ENCODE peak calls at places on chromosomes 13 and 19, in five cellular contexts. X, N, G, Q and P are unnamed samples.

GRCh38 chr13:44106231-44107152 is 226.8 kb downstream of the LACC1 start:
- DNase-seq in X (no peak), N (no peak), G (no peak), Q (no peak), P (no peak)

GRCh38 chr19:29881386-29881785 is 60.7 kb upstream of the URI1 start:
- DNase-seq in X (peak; percentile 14), N (no peak), G (peak; percentile 34), Q (no peak), P (no peak)

GRCh38 chr19:4678881-4679379 is 8.8 kb upstream of the MYDGF start:
- DNase-seq in X (peak; percentile 5), N (no peak), G (peak; percentile 31), Q (no peak), P (no peak)

GRCh38 chr13:94617389-94618000 is 15.8 kb downstream of the GPR180 start:
- DNase-seq in X (no peak), N (no peak), G (peak; percentile 49), Q (no peak), P (no peak)

GRCh38 chr19:41323023-41323422 is 13.1 kb downstream of the CCDC97 start:
- DNase-seq in X (peak; percentile 72), N (no peak), G (no peak), Q (no peak), P (no peak)

GRCh38 chr19:5129691-5130090 is 160.8 kb downstream of the KDM4B start:
- DNase-seq in X (no peak), N (no peak), G (no peak), Q (no peak), P (no peak)

GRCh38 chr19:3053218-3053621 is 9.1 kb downstream of the TLE5 start:
- DNase-seq in X (no peak), N (no peak), G (no peak), Q (no peak), P (no peak)

GRCh38 chr19:9793051-9793591 is 24.6 kb upstream of the ZNF846 start:
- DNase-seq in X (peak; percentile 45), N (peak; percentile 95), G (peak; percentile 26), Q (peak; percentile 48), P (no peak)

GRCh38 chr13:74036373-74036772 is 97.8 kb downstream of the KLF12 start:
- DNase-seq in X (no peak), N (no peak), G (peak; percentile 87), Q (no peak), P (no peak)

GRCh38 chr13:60227168-60227567 is 63.4 kb upstream of the DIAPH3 start:
- DNase-seq in X (no peak), N (no peak), G (no peak), Q (no peak), P (no peak)

GRCh38 chr13:25898991-25899390 is 152.8 kb downstream of the SHISA2 start:
- DNase-seq in X (no peak), N (no peak), G (no peak), Q (no peak), P (no peak)

GRCh38 chr13:109204252-109204651 is 574.8 kb downstream of the MYO16 start:
- DNase-seq in X (no peak), N (no peak), G (no peak), Q (no peak), P (no peak)

GRCh38 chr19:17086129-17086528 is 10.6 kb downstream of the MYO9B start:
- DNase-seq in X (no peak), N (no peak), G (no peak), Q (no peak), P (no peak)

GRCh38 chr19:48122421-48122820 is 11.8 kb upstream of the PLA2G4C start:
- DNase-seq in X (no peak), N (no peak), G (no peak), Q (no peak), P (no peak)

GRCh38 chr13:46160474-46161066 is 21.4 kb downstream of the LCP1 start:
- DNase-seq in X (peak; percentile 18), N (no peak), G (peak; percentile 57), Q (no peak), P (peak; percentile 57)

GRCh38 chr13:107284168-107284567 is 716.2 kb upstream of the ARGLU1 start:
- DNase-seq in X (no peak), N (no peak), G (peak; percentile 37), Q (no peak), P (peak; percentile 19)

GRCh38 chr19:29668746-29669609 is 3.7 kb downstream of the PLEKHF1 start:
- DNase-seq in X (no peak), N (peak; percentile 82), G (no peak), Q (no peak), P (no peak)

GRCh38 chr19:29107831-29108230 is 105.1 kb downstream of the UQCRFS1 start:
- DNase-seq in X (no peak), N (no peak), G (no peak), Q (no peak), P (no peak)

GRCh38 chr19:42270346-42271044 is 1.4 kb downstream of the CIC start:
- DNase-seq in X (peak; percentile 70), N (no peak), G (peak; percentile 57), Q (peak; percentile 54), P (no peak)

GRCh38 chr13:25132984-25133383 is 37.0 kb downstream of the PABPC3 start:
- DNase-seq in X (no peak), N (no peak), G (no peak), Q (no peak), P (no peak)

GRCh38 chr13:31625115-31625514 is 114.2 kb upstream of the RXFP2 start:
- DNase-seq in X (no peak), N (no peak), G (peak; percentile 27), Q (no peak), P (no peak)

GRCh38 chr19:49654581-49654980 is 11.1 kb downstream of the IRF3 start:
- DNase-seq in X (no peak), N (no peak), G (no peak), Q (no peak), P (no peak)

GRCh38 chr13:33289966-33290365 is 4.4 kb upstream of the STARD13 start:
- DNase-seq in X (no peak), N (no peak), G (no peak), Q (no peak), P (no peak)

GRCh38 chr19:32642771-32643170 is 32.2 kb downstream of the ANKRD27 start:
- DNase-seq in X (no peak), N (no peak), G (no peak), Q (no peak), P (no peak)

GRCh38 chr13:51823861-51824260 is 19.9 kb upstream of the DHRS12 start:
- DNase-seq in X (no peak), N (no peak), G (no peak), Q (no peak), P (no peak)

GRCh38 chr13:113366031-113366588 is 2.2 kb upstream of the GRTP1 start:
- DNase-seq in X (no peak), N (peak; percentile 84), G (no peak), Q (no peak), P (no peak)

GRCh38 chr13:26962671-26963070 is 202.1 kb upstream of the GPR12 start:
- DNase-seq in X (no peak), N (no peak), G (no peak), Q (no peak), P (no peak)

GRCh38 chr19:18519962-18520847 is 1.7 kb downstream of the ELL start:
- DNase-seq in X (peak; percentile 67), N (peak; percentile 91), G (peak; percentile 90), Q (peak; percentile 83), P (peak; percentile 29)
- H3K4me3 ChIP-seq in X (peak overlapping the region; percentile 93), N (peak overlapping the region; percentile 98), G (peak overlapping the region; percentile 100), Q (peak overlapping the region; percentile 92), P (peak overlapping the region; percentile 95)

GRCh38 chr19:51572415-51572814 is 1.3 kb downstream of the ZNF175 start:
- DNase-seq in X (peak; percentile 24), N (no peak), G (peak; percentile 61), Q (no peak), P (no peak)
- H3K4me3 ChIP-seq in X (peak overlapping the region; percentile 79), N (no peak overlapping the region), G (peak overlapping the region; percentile 81), Q (no peak overlapping the region), P (peak overlapping the region; percentile 56)

DNA sequence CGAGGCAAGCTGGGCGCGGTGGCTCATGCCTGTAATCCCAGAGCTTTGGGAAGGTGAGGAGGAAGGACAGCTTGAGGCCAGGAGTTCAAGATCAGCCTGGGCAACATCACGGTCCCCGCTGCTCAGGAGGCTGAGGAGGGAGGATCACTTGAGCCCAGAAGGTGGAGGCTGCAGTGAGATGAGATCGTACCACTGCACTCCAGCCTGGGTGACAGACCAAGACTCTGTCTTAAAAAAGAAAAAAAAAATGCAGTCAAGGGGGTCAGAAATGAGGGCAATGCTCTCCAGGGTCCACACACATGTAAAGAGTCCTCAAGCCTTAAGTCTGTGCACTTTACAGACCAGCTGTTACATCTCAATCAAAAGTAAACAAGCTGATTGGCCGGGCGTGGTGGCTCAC is 8.5 kb downstream of the R3HDM4 start:
- DNase-seq in X (no peak), N (no peak), G (no peak), Q (no peak), P (no peak)
- H3K4me3 ChIP-seq in X (no peak overlapping the region), N (no peak overlapping the region), G (no peak overlapping the region), Q (no peak overlapping the region), P (no peak overlapping the region)

GRCh38 chr19:34504273-34504808 is 22.8 kb downstream of the WTIP start:
- DNase-seq in X (no peak), N (peak; percentile 39), G (no peak), Q (no peak), P (no peak)

GRCh38 chr19:34507414-34508067 is 26.0 kb downstream of the WTIP start:
- DNase-seq in X (no peak), N (peak; percentile 52), G (no peak), Q (no peak), P (no peak)

GRCh38 chr19:34504809-34505291 is 23.3 kb downstream of the WTIP start:
- DNase-seq in X (no peak), N (peak; percentile 78), G (no peak), Q (no peak), P (no peak)

GRCh38 chr19:34505321-34506025 is 23.9 kb downstream of the WTIP start:
- DNase-seq in X (no peak), N (no peak), G (no peak), Q (no peak), P (no peak)

GRCh38 chr19:34506026-34506370 is 24.4 kb downstream of the WTIP start:
- DNase-seq in X (no peak), N (no peak), G (no peak), Q (no peak), P (no peak)
- H3K4me3 ChIP-seq in X (no peak overlapping the region), N (no peak overlapping the region), G (no peak overlapping the region), Q (no peak overlapping the region), P (no peak overlapping the region)

GRCh38 chr13:53158201-53158600 is 129.6 kb downstream of the OLFM4 start:
- DNase-seq in X (no peak), N (no peak), G (no peak), Q (no peak), P (no peak)
- H3K4me3 ChIP-seq in X (no peak overlapping the region), N (no peak overlapping the region), G (no peak overlapping the region), Q (no peak overlapping the region), P (no peak overlapping the region)

DNA sequence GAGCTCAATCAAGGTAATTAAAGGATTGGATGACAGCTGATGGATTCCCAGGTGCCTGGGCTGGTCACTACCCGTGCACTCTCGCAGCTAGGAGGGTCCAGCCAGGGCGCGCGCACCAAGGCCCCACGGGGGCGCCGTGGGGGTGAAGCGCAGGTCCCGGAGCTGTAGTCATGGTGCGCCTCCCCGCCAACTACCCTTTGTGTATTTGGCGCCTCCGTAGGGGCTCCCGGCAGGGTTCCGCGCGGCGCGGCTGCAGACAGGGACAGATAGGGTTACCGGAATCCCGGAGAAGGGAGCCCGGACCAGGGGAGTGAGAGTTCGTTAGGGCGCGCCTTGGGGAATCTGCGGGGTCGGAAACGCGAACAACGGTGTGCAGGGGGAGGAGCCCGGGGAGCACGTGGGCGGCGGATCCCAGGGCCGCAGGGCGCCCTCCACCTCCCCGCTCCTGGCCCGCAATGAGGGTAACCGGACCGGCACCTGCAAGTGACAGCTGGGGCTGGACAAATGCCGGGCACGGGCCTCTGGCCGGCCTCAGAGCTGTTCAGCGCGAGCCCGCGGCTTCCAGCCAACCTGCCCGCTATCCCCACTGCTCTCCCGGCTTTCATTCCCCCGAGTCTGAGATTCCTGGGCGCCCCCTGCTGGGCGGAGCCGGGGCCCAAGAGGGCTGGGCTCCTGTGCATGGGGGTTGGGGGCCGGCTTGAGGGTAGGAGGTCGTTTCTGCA is 3.4 kb upstream of the PRAM1 start:
- DNase-seq in X (peak; percentile 48), N (peak; percentile 92), G (peak; percentile 87), Q (peak; percentile 84), P (peak; percentile 19)
- H3K4me3 ChIP-seq in X (peak overlapping the region; percentile 62), N (peak overlapping the region; percentile 31), G (peak overlapping the region; percentile 76), Q (no peak overlapping the region), P (peak overlapping the region; percentile 51)